ENCODE peak calls at places on chromosomes 16 and 17, in nine cellular contexts. O, S, U, H, P, X, E, J and Z are unnamed samples. For H3K9me2, the result is how much of the 10 kb centered on the place peaks cover.

GRCh38 chr17:32487460-32488176 is 825 bp downstream of the CDK5R1 start:
- DNase-seq in U (no peak), J (no peak), P (peak), E (no peak), H (no peak), X (peak), O (peak), S (peak), Z (no peak)

GRCh38 chr16:80122155-80122554 is 418.6 kb upstream of the DYNLRB2 start:
- DNase-seq in P (no peak), X (peak), H (no peak), U (no peak), O (peak), E (no peak), J (no peak), S (peak), Z (no peak)

GRCh38 chr16:77652399-77652798 is 69.9 kb upstream of the NUDT7 start:
- DNase-seq in X (peak), P (no peak), U (no peak), J (no peak), E (no peak), O (no peak), H (no peak), S (no peak), Z (no peak)

GRCh38 chr16:28984619-28985135 is at the start of gene LAT:
- DNase-seq in X (peak), U (no peak), H (peak), S (no peak), O (no peak), E (no peak), P (no peak), J (no peak), Z (peak)

GRCh38 chr17:81509048-81509686 is 3.4 kb downstream of the ACTG1 start:
- DNase-seq in J (peak), S (no peak), H (peak), X (peak), P (no peak), U (no peak), E (no peak), O (no peak), Z (peak)

GRCh38 chr17:77501101-77501566 is 360.4 kb downstream of the SEC14L1 start:
- DNase-seq in H (peak), E (no peak), U (no peak), J (peak), O (peak), P (peak), X (peak), S (peak), Z (peak)

GRCh38 chr17:45791935-45792334 is 7.8 kb downstream of the CRHR1 start:
- DNase-seq in X (no peak), J (peak), U (no peak), P (no peak), S (no peak), E (peak), O (no peak), H (no peak), Z (no peak)

GRCh38 chr17:17693253-17693954 is 12.1 kb downstream of the RAI1 start:
- DNase-seq in S (peak), U (no peak), O (peak), X (peak), E (peak), P (peak), H (no peak), J (peak), Z (no peak)

GRCh38 chr17:43846963-43847369 is at the start of gene CD300LG:
- DNase-seq in H (no peak), X (peak), E (no peak), U (no peak), P (peak), J (no peak), S (no peak), O (peak), Z (no peak)

GRCh38 chr17:82238562-82239201 is 9.8 kb downstream of the SLC16A3 start:
- DNase-seq in S (peak), U (no peak), P (no peak), X (peak), E (peak), H (no peak), J (peak), O (no peak), Z (no peak)

GRCh38 chr17:78979780-78980623 is at the start of gene LGALS3BP:
- DNase-seq in E (peak), P (peak), H (no peak), J (peak), O (peak), X (peak), S (peak), U (peak), Z (no peak)

GRCh38 chr17:4987767-4988083 is 250 bp upstream of the CAMTA2 start:
- DNase-seq in X (peak), O (no peak), S (no peak), E (no peak), U (no peak), J (no peak), H (no peak), P (no peak), Z (peak)

GRCh38 chr16:2675021-2675420 is 7.3 kb upstream of the KCTD5 start:
- DNase-seq in E (no peak), H (no peak), S (no peak), X (no peak), J (no peak), P (no peak), U (no peak), O (no peak), Z (no peak)

GRCh38 chr16:8720967-8721692 is 46.7 kb downstream of the ABAT start:
- DNase-seq in X (no peak), O (no peak), P (peak), E (no peak), J (no peak), U (no peak), H (no peak), S (no peak), Z (no peak)

GRCh38 chr17:16286009-16286946 is 67.0 kb downstream of the CENPV start:
- DNase-seq in E (peak), O (peak), J (peak), H (peak), X (peak), S (peak), U (peak), P (peak), Z (peak)

GRCh38 chr16:61721561-61721960 is 314.7 kb downstream of the CDH8 start:
- DNase-seq in U (no peak), J (peak), E (no peak), P (no peak), O (no peak), H (no peak), S (no peak), X (no peak), Z (no peak)

GRCh38 chr16:68444058-68444657 is 4.2 kb downstream of the SMPD3 start:
- DNase-seq in U (no peak), O (no peak), J (peak), X (peak), P (peak), H (peak), E (peak), S (peak), Z (no peak)

GRCh38 chr17:65198653-65199382 is 61.6 kb downstream of the RGS9 start:
- DNase-seq in E (peak), X (peak), O (peak), J (peak), H (peak), P (peak), S (peak), U (peak), Z (peak)

GRCh38 chr17:82400830-82401229 is 17.3 kb upstream of the HEXD start:
- DNase-seq in S (no peak), P (no peak), O (no peak), U (no peak), J (no peak), E (no peak), H (peak), X (no peak), Z (peak)

GRCh38 chr16:24522751-24523150 is 16.6 kb upstream of the RBBP6 start:
- DNase-seq in S (no peak), E (no peak), P (no peak), J (no peak), X (no peak), O (no peak), H (no peak), U (no peak), Z (no peak)

GRCh38 chr17:17497065-17497844 is 1.1 kb upstream of the RASD1 start:
- DNase-seq in J (no peak), U (no peak), O (no peak), X (peak), S (no peak), H (no peak), P (no peak), E (no peak), Z (no peak)

GRCh38 chr17:13491916-13492315 is 109.8 kb downstream of the HS3ST3A1 start:
- DNase-seq in S (no peak), X (no peak), U (no peak), E (no peak), O (no peak), J (no peak), H (no peak), P (no peak), Z (no peak)

GRCh38 chr16:8696880-8697279 is 22.5 kb downstream of the ABAT start:
- DNase-seq in P (no peak), H (no peak), O (no peak), U (no peak), E (no peak), S (no peak), J (no peak), X (no peak), Z (no peak)

GRCh38 chr16:48734220-48734619 is 124.2 kb upstream of the N4BP1 start:
- DNase-seq in J (no peak), S (no peak), P (no peak), U (no peak), E (no peak), H (no peak), O (no peak), X (no peak), Z (no peak)

GRCh38 chr16:84982434-84982833 is 28.9 kb downstream of the ZDHHC7 start:
- DNase-seq in P (no peak), U (no peak), J (no peak), H (no peak), S (peak), E (no peak), X (no peak), O (no peak), Z (no peak)

GRCh38 chr17:6496116-6496481 is 51.8 kb downstream of the PIMREG start:
- DNase-seq in H (peak), O (no peak), S (no peak), P (peak), U (no peak), J (no peak), X (no peak), E (no peak), Z (peak)

GRCh38 chr16:72997141-72997542 is 50.8 kb downstream of the ZFHX3 start:
- DNase-seq in X (peak), O (no peak), J (peak), E (peak), P (no peak), S (peak), U (no peak), H (no peak), Z (no peak)

GRCh38 chr17:8741771-8742170 is 2.9 kb downstream of the CCDC42 start:
- DNase-seq in J (no peak), H (no peak), U (no peak), O (no peak), E (no peak), S (no peak), X (no peak), P (no peak), Z (no peak)

GRCh38 chr17:68422821-68423220 is 34.5 kb downstream of the WIPI1 start:
- DNase-seq in X (no peak), S (no peak), O (no peak), E (no peak), H (no peak), J (no peak), U (no peak), P (no peak), Z (no peak)

GRCh38 chr16:30096862-30097563 is 1.0 kb upstream of the YPEL3 start:
- DNase-seq in S (peak), X (no peak), H (peak), J (no peak), U (no peak), P (no peak), O (no peak), E (no peak), Z (peak)

GRCh38 chr16:30092373-30093010 is 768 bp upstream of the TBX6 start:
- DNase-seq in S (peak), U (peak), P (peak), X (peak), J (peak), H (peak), E (peak), O (peak), Z (peak)

GRCh38 chr16:30095166-30096078 is 591 bp downstream of the YPEL3 start:
- DNase-seq in P (peak), H (peak), X (peak), J (no peak), U (no peak), O (no peak), S (no peak), E (no peak), Z (no peak)

GRCh38 chr16:30094541-30095165 is 1.4 kb downstream of the YPEL3 start:
- DNase-seq in P (no peak), S (no peak), J (no peak), H (no peak), U (no peak), X (no peak), E (no peak), O (no peak), Z (no peak)

DNA sequence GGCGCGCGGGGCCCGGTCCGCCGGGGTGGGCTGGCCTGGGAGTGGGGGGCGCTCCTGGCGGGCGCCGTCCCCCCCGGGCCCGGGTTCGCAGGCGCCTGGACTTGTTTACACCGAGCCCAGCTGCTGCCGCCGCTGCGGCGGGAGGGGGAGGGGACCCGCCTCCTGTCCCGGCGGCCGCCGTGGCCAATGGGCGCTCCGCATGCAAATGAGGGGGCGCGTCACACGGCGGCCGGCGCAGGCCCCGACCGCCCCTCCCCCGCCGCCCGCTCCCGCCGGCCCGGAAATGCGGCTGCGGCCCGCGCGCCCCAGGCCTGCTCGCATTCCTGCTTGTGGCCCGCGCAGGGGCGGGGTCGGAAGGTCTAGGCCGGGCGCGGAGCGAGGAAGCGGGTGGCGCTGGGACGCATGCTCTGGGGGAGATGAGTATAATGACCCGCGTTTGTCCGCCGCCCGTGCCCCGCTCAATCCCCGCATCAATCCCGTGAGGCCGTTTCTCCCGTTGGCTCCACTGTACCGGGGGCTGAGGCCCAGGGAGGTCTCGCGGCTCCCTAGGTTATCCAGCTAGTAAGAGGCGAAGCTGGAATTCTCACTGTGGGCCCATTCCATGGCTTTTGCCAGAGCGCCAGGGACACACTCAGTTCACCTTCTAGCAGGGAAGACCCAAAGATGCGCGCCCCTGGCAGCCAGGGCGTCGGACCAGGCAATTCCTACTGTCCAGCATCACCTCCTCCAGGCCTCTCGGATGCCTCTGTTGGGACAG is at the start of gene YPEL3:
- DNase-seq in H (peak), P (peak), S (peak), O (peak), X (peak), U (no peak), E (peak), J (peak), Z (peak)
- H3K4me2 ChIP-seq in H (peak), P (peak), S (peak), O (peak), X (peak), U (peak), E (peak), J (peak), Z (peak)

GRCh38 chr17:62627904-62628603 is 584 bp downstream of the MRC2 start:
- DNase-seq in X (peak), P (peak), U (no peak), S (peak), O (peak), J (peak), E (no peak), H (no peak), Z (no peak)

GRCh38 chr17:62631086-62631935 is 3.8 kb downstream of the MRC2 start:
- DNase-seq in H (peak), O (no peak), P (no peak), S (no peak), U (no peak), E (no peak), X (no peak), J (no peak), Z (no peak)

GRCh38 chr17:62630365-62631085 is 3.1 kb downstream of the MRC2 start:
- DNase-seq in S (no peak), U (no peak), E (no peak), H (no peak), O (peak), X (peak), J (no peak), P (no peak), Z (no peak)

GRCh38 chr17:62628845-62629555 is 1.5 kb downstream of the MRC2 start:
- DNase-seq in E (no peak), X (peak), U (no peak), H (no peak), J (no peak), O (peak), P (peak), S (peak), Z (no peak)

DNA sequence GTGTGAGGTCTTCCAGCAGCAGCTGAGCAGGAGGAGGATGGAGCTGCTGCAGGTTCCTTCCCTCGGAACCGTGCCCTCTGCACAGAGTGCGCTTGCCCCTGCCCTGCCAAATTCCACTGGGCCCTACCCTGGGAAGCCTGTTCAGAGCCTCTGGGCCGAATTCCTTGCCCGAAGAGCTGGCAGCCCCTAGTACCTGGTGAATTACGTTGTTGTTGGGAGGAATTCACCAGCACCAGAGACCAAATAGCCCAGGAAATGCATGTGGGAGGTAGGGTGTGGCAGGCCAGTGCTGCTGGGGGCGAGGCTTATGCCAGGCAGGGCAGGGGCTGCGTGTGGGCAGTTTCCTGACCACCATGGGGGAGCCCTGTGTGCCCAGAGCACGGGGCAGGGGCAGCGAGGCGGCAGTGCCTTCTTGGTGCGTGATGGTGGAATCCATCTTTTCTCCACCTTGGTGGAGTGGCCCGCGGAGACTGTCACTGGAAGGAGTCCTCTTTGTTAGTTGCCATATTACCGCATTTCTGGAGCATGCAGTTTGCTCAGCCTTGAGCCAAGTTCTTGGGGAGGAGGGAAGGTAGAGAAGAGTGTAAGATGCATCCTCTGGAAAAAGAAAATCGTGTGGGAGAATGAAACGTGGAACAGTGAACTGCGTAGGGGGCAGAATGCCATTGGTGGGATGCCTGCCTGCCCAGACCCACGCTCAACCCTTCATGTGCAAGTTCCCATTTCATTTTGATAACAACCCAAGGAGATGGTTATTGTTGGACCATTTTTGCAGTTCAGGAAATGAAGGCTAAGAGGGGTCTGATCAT is 2.3 kb downstream of the MRC2 start:
- DNase-seq in U (no peak), P (peak), O (peak), H (no peak), X (peak), J (no peak), S (no peak), E (no peak), Z (no peak)
- H2AFZ ChIP-seq in U (no peak), P (no peak), O (no peak), H (no peak), X (no peak), J (no peak), S (no peak), E (no peak), Z (no peak)

GRCh38 chr16:60392380-60392779 is 1643.9 kb downstream of the CDH8 start:
- DNase-seq in U (no peak), J (no peak), P (no peak), X (no peak), S (no peak), E (no peak), O (no peak), H (no peak), Z (no peak)
- H3K9me2 ChIP-seq in U (under half), J (under half), P (under half), X (under half), S (under half), E (under half), O (under half), H (under half), Z (under half)

GRCh38 chr17:27349540-27350021 is 55.7 kb downstream of the WSB1 start:
- DNase-seq in X (no peak), P (peak), H (no peak), S (no peak), E (no peak), O (no peak), J (no peak), U (peak), Z (no peak)
- H3K4me2 ChIP-seq in X (no peak), P (peak), H (peak), S (peak), E (no peak), O (no peak), J (no peak), U (peak), Z (peak)

DNA sequence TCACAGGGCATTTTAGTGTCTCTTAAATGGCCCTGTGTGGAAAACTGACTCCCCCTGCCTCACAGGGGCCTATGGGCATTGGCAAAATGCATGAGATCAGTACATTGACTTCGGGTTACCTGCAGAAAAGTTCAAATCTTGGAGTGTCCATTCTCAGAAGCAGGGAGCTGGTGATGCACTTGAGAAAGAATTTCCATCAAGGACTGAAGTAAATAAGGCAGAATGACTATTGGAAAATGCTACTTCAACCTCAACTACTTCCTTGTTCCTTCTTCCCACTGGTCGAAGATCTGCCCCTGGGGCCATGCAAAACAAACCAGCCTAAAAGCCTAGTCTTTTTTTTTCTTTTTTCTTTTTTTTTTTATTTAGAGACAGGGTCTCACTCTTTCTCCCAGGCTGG is 13.8 kb upstream of the GSDMA start:
- DNase-seq in J (no peak), X (no peak), O (no peak), E (no peak), P (no peak), H (no peak), U (no peak), S (no peak), Z (no peak)
- H2AFZ ChIP-seq in J (no peak), X (no peak), O (no peak), E (no peak), P (no peak), H (no peak), U (no peak), S (no peak), Z (peak)

GRCh38 chr16:30025156-30025555 is 2.2 kb downstream of the C16orf92 start:
- DNase-seq in P (no peak), S (no peak), U (no peak), H (no peak), X (no peak), E (no peak), J (no peak), O (no peak), Z (no peak)
- H3K9me2 ChIP-seq in P (under half), S (under half), U (under half), H (under half), X (under half), E (under half), J (under half), O (under half), Z (under half)